ENCODE peak calls at places on chromosomes 3 and 15, in nine cellular contexts. B, P, S, K, M, A, X, Z and J are unnamed samples. For H3K4me1 and H3K27me3, the result is how much of the 10 kb centered on the place peaks cover.

GRCh38 chr15:99059010-99059981 is 45.6 kb upstream of the SYNM start:
- DNase-seq in K (peak), Z (peak), A (peak), S (peak), P (peak), B (peak), X (no peak), M (peak), J (no peak)

GRCh38 chr3:188052229-188052965 is 101.6 kb upstream of the LPP start:
- DNase-seq in Z (peak), M (peak), K (peak), X (no peak), P (peak), S (no peak), A (peak), B (peak), J (no peak)

GRCh38 chr3:146131616-146132410 is 29.2 kb downstream of the PLOD2 start:
- DNase-seq in P (no peak), M (no peak), K (no peak), Z (no peak), S (no peak), X (no peak), B (no peak), A (no peak), J (no peak)

GRCh38 chr3:180036092-180036677 is 552 bp downstream of the PEX5L start:
- DNase-seq in Z (no peak), K (peak), P (no peak), X (no peak), S (no peak), A (no peak), B (peak), M (peak), J (no peak)

GRCh38 chr15:98177950-98178848 is 217.7 kb downstream of the ARRDC4 start:
- DNase-seq in B (peak), X (no peak), K (peak), Z (peak), M (peak), A (no peak), P (no peak), S (peak), J (no peak)

GRCh38 chr3:184248454-184249411 is at the start of gene ALG3:
- DNase-seq in P (no peak), K (peak), B (peak), S (peak), X (peak), A (peak), M (peak), Z (peak), J (peak)

GRCh38 chr3:139189943-139190342 is 145.3 kb upstream of the PRR23C start:
- DNase-seq in K (no peak), S (no peak), Z (no peak), M (no peak), P (no peak), A (no peak), B (no peak), X (no peak), J (no peak)

GRCh38 chr3:190003730-190004129 is 117.0 kb downstream of the P3H2 start:
- DNase-seq in A (no peak), K (no peak), P (no peak), B (peak), S (no peak), Z (no peak), M (no peak), X (no peak), J (no peak)

GRCh38 chr3:48685603-48686511 is at the start of gene NCKIPSD:
- DNase-seq in K (peak), S (peak), A (peak), B (peak), Z (peak), M (peak), X (peak), P (peak), J (peak)

GRCh38 chr3:173733029-173733652 is 335.6 kb downstream of the NLGN1 start:
- DNase-seq in Z (peak), B (peak), S (no peak), K (peak), M (peak), P (no peak), X (no peak), A (no peak), J (no peak)

GRCh38 chr3:178712247-178712646 is 176.0 kb downstream of the KCNMB2 start:
- DNase-seq in X (no peak), A (no peak), Z (no peak), K (no peak), M (no peak), B (no peak), P (no peak), S (no peak), J (no peak)

GRCh38 chr3:49761661-49762060 is 24.7 kb downstream of the IP6K1 start:
- DNase-seq in A (no peak), S (no peak), B (no peak), Z (no peak), X (no peak), K (no peak), M (no peak), P (no peak), J (no peak)

GRCh38 chr15:71807125-71807629 is 3.2 kb upstream of the NR2E3 start:
- DNase-seq in M (no peak), S (no peak), A (no peak), B (no peak), Z (peak), K (peak), X (no peak), P (no peak), J (no peak)

GRCh38 chr15:27701014-27701413 is 398.1 kb downstream of the OCA2 start:
- DNase-seq in X (no peak), Z (no peak), P (no peak), A (no peak), S (no peak), M (no peak), K (no peak), B (no peak), J (no peak)

GRCh38 chr3:149199474-149199873 is 22.2 kb downstream of the CP start:
- DNase-seq in M (no peak), P (no peak), B (no peak), X (no peak), K (no peak), S (no peak), Z (peak), A (no peak), J (no peak)

GRCh38 chr3:183777016-183777618 is 48.3 kb downstream of the MAP6D1 start:
- DNase-seq in B (no peak), M (no peak), X (no peak), K (no peak), A (no peak), P (no peak), Z (no peak), S (no peak), J (no peak)

GRCh38 chr3:56137406-56137805 is 330.9 kb downstream of the ERC2 start:
- DNase-seq in A (no peak), S (no peak), P (no peak), K (no peak), M (no peak), X (no peak), B (no peak), Z (no peak), J (no peak)

GRCh38 chr3:1734494-1735122 is 364.1 kb upstream of the CNTN4 start:
- DNase-seq in K (no peak), X (no peak), A (no peak), M (no peak), B (no peak), Z (no peak), S (no peak), P (no peak), J (no peak)

GRCh38 chr3:171295502-171296373 is 164.5 kb downstream of the TNIK start:
- DNase-seq in M (peak), S (no peak), X (no peak), Z (no peak), K (no peak), P (no peak), A (no peak), B (no peak), J (no peak)

GRCh38 chr3:73150369-73150768 is 88.9 kb downstream of the EBLN2 start:
- DNase-seq in M (no peak), P (no peak), S (no peak), Z (no peak), X (no peak), K (no peak), B (no peak), A (no peak), J (no peak)

GRCh38 chr15:26097216-26097615 is 234.1 kb upstream of the ATP10A start:
- DNase-seq in K (peak), P (no peak), X (no peak), M (no peak), Z (no peak), A (no peak), S (no peak), B (no peak), J (no peak)

GRCh38 chr3:157333551-157333991 is 103.1 kb upstream of the PTX3 start:
- DNase-seq in B (no peak), P (no peak), A (no peak), S (no peak), Z (no peak), K (no peak), X (no peak), M (no peak), J (no peak)

GRCh38 chr15:31437686-31438085 is 111.1 kb downstream of the KLF13 start:
- DNase-seq in X (peak), A (no peak), K (no peak), M (no peak), B (no peak), Z (no peak), S (no peak), P (no peak), J (peak)

GRCh38 chr15:31434418-31435255 is 108.0 kb downstream of the KLF13 start:
- DNase-seq in X (peak), S (peak), Z (no peak), A (peak), K (no peak), B (peak), M (no peak), P (no peak), J (peak)

GRCh38 chr15:31433574-31433973 is 106.9 kb downstream of the KLF13 start:
- DNase-seq in S (no peak), K (no peak), Z (no peak), P (no peak), X (no peak), B (no peak), A (no peak), M (no peak), J (no peak)

GRCh38 chr15:31435256-31435781 is 108.7 kb downstream of the KLF13 start:
- DNase-seq in M (peak), K (peak), X (peak), Z (no peak), A (peak), B (peak), P (peak), S (peak), J (peak)

DNA sequence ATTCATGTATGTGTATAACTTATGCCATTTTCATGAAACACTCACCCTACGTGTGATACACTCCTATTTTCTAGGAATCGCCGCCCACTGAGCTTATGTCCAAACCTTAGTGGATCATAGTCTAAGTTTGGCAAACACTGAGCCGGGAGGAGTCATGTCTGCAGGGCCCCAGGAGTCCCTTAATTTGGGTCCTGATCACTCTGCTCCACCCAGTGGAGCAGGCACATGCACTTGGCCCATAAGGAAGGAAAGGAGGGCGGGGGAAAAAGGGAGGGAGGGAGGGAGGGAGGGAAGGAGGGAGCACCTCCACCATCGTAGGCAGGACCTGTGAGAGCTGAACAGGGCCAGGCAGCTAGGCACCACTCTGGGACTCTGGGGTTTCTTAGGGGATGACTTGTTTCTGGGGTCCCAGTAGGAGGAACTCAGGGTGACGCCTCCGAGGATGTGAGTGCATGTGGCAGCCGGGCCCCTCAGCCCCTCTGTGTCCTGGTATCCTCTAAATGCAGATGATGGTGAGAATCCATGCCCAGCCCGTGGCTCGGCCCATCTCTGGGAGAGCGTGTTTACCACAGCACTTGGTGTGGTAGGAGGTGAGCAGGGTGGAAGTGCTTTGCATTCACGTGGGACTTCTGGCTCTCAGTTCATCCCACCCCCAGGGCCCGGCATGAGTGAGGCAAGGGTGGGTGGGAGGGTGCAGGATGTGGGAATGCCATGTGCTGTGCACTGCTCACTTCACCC is 109.4 kb downstream of the KLF13 start:
- DNase-seq in A (no peak), Z (no peak), K (no peak), X (peak), S (no peak), B (no peak), M (no peak), P (no peak), J (no peak)
- H3K27ac ChIP-seq in A (no peak), Z (no peak), K (no peak), X (peak), S (peak), B (no peak), M (no peak), P (no peak), J (peak)

DNA sequence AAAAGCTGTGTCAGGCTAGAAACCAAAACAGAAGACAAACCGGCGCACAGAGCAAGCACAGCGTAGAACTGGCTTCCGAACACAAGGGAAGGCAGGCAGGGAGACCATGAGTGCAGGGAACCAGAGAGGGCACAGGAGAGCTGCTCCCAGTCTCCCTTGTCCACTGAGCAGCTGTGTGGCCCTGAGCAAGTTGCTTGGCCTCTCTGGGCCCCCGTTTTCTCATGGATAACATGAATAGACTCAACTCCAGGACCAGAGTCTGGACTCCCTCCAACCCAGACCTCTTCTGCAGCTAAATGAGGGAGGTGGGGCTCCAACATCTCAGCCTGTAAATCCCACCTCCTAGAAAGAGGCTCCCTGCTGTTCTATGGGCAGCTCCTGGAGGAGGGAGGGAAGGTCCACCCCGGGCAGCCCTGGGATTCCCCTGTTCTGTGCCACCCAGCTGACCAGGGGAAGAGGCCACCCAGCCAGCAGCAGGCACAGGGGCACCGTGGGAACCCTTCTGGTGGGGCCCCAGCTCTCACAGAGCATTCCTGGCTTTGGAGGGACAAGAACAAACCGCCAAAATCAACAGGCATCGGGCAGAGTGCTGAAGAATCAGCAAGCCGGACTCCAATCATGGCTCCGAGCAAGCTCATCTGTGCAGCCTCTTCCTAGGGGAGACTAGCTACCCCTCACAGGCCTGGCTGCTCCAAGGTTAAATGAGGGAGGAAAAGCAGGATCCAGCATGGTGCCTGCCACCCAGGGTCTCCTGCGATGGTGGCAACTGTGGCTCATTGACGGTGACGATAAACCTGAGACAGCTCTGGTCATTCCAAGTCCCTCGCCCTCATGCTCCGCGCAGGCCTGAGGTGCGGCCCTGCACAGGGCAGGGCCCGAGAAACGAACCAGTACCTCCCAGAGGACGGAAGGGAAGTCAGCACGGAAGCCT is 15.1 kb downstream of the XXYLT1 start:
- DNase-seq in Z (peak), A (no peak), S (no peak), B (no peak), M (no peak), P (no peak), X (no peak), K (no peak), J (no peak)
- H3K4me1 ChIP-seq in Z (half or more), A (under half), S (under half), B (under half), M (under half), P (under half), X (under half), K (under half), J (under half)

GRCh38 chr15:67836134-67836455 is 3.8 kb downstream of the RNU6-1 start:
- DNase-seq in A (no peak), Z (no peak), X (no peak), S (no peak), K (no peak), M (no peak), B (no peak), P (no peak), J (no peak)

GRCh38 chr15:67835349-67836133 is 4.3 kb downstream of the RNU6-1 start:
- DNase-seq in S (peak), B (no peak), M (no peak), X (no peak), A (no peak), Z (no peak), P (no peak), K (peak), J (no peak)

GRCh38 chr15:67833504-67834248 is 6.2 kb downstream of the RNU6-1 start:
- DNase-seq in S (peak), M (peak), X (no peak), P (no peak), B (no peak), A (no peak), Z (peak), K (peak), J (no peak)

GRCh38 chr15:67834249-67834592 is 5.6 kb downstream of the RNU6-1 start:
- DNase-seq in A (no peak), Z (no peak), P (no peak), S (peak), X (no peak), M (no peak), K (no peak), B (no peak), J (no peak)

GRCh38 chr15:67834593-67835348 is 5.1 kb downstream of the RNU6-1 start:
- DNase-seq in S (peak), K (peak), A (no peak), P (no peak), Z (no peak), B (no peak), X (no peak), M (no peak), J (no peak)
- H3K27me3 ChIP-seq in S (under half), K (half or more), A (under half), P (under half), Z (half or more), B (under half), X (under half), M (half or more), J (half or more)

DNA sequence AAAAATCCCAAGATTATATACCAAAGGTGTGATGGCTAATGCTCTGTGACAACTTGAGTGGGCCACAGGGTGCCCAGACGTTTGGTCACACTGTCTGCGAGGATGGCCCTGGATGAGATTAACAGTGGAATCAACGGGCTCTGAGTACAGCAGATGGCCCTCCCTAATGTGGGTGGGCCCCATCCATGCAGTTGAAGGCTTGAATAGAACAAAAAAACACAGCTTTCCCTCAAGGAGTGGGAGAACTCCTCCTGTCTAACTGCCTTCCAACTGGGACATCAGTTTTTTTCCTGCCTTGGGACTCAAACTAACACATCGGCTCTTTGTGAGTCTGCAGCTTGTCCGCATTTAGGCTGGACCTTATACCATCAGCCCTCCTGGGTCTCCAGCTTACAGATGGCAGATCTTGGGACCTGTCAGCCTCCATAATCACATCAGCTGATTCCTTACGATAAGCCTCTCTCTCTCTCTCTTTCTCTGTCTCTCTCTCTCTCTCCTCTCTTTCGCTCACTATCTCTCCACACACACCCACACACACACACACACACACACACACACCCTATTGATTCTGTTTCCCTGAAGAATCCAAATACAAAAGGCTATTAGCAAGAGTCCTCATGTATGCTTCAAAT is 20.8 kb downstream of the FAM174B start:
- DNase-seq in X (no peak), A (no peak), S (no peak), P (no peak), K (peak), M (no peak), B (peak), Z (no peak), J (no peak)
- H3K27ac ChIP-seq in X (no peak), A (no peak), S (no peak), P (no peak), K (peak), M (no peak), B (no peak), Z (no peak), J (no peak)

DNA sequence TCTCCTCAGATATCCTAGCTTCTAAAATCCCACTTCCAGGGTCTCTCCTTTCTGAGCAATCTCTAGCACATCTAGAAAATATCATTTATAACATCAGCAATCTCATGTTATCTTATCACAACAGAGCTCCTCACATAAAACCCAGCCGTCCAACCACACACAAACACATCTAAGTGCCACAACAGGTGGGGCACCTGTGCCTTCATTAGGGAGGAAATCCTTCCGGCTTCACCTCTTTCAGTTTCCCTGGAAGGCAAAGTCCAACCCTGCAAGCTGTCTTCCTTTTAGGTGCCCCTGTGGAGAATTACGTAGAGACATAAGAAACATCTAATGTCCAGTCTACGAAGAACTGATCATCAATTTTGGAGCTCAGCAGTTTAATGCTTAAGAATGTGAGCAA is 1.6 kb downstream of the ZDHHC3 start:
- DNase-seq in A (no peak), P (no peak), X (no peak), S (no peak), B (no peak), Z (no peak), K (no peak), M (no peak), J (no peak)
- H3K4me1 ChIP-seq in A (under half), P (under half), X (under half), S (under half), B (under half), Z (under half), K (under half), M (under half), J (under half)

DNA sequence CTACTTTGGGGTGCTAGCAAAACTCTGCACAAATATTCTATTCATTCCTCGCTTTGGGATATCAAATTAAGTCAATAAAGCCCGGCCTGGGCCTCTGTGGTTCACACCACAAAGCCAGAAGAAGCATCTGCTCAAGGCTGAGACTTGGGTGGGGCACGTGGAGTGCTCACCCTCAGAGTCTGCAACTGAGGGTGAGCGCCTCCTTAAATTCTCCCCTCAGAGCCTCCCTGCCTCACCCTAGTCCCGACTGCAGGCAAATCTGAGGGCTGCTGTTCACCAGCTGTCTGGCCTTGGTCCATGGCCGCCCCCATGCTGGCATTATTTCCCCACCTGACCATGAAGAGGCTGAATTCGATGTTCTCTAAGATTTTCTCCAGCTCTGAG is 1.7 kb upstream of the MEGF11 start:
- DNase-seq in M (no peak), S (no peak), X (no peak), P (no peak), B (no peak), Z (no peak), K (no peak), A (no peak), J (no peak)
- H3K27me3 ChIP-seq in M (half or more), S (under half), X (under half), P (under half), B (under half), Z (half or more), K (under half), A (under half), J (under half)